ENCODE peak calls at places on chromosomes 12 and 14, in eight cellular contexts. J, H, F, A, M, I, E and O are unnamed samples.

GRCh38 chr12:46303039-46303666 is 34.3 kb upstream of the SLC38A1 start:
- DNase-seq in J (no peak), H (no peak), F (peak), A (no peak), M (peak), I (peak), E (peak), O (peak)

GRCh38 chr14:75196468-75196867 is 20.1 kb upstream of the TMED10 start:
- DNase-seq in J (no peak), H (no peak), F (no peak), A (no peak), M (peak), I (no peak), E (no peak), O (no peak)

GRCh38 chr14:89378119-89378518 is 38.9 kb downstream of the FOXN3 start:
- DNase-seq in J (peak), H (no peak), F (no peak), A (peak), M (no peak), I (peak), E (no peak), O (no peak)

GRCh38 chr12:121996050-121996944 is 25.4 kb upstream of the BCL7A start:
- DNase-seq in J (no peak), H (no peak), F (no peak), A (no peak), M (no peak), I (peak), E (peak), O (no peak)

GRCh38 chr12:108905725-108906124 is 25.8 kb downstream of the DAO start:
- DNase-seq in J (no peak), H (no peak), F (no peak), A (no peak), M (no peak), I (no peak), E (peak), O (no peak)

GRCh38 chr12:148676-149416 is 65.1 kb downstream of the SLC6A12 start:
- DNase-seq in J (no peak), H (no peak), F (no peak), A (no peak), M (no peak), I (peak), E (no peak), O (no peak)

GRCh38 chr12:76158518-76159321 is 74.2 kb upstream of the NAP1L1 start:
- DNase-seq in J (peak), H (peak), F (peak), A (peak), M (peak), I (peak), E (peak), O (peak)

GRCh38 chr14:37056473-37056872 is 115.9 kb downstream of the SLC25A21 start:
- DNase-seq in J (peak), H (no peak), F (no peak), A (peak), M (no peak), I (peak), E (no peak), O (no peak)

GRCh38 chr14:104749958-104750529 is 2.9 kb upstream of the SIVA1 start:
- DNase-seq in J (no peak), H (no peak), F (no peak), A (no peak), M (no peak), I (peak), E (no peak), O (no peak)

GRCh38 chr12:46266382-46266791 is 2.5 kb downstream of the SLC38A1 start:
- DNase-seq in J (no peak), H (no peak), F (no peak), A (peak), M (no peak), I (peak), E (peak), O (peak)

GRCh38 chr12:114767906-114768697 is 84.1 kb upstream of the TBX3 start:
- DNase-seq in J (no peak), H (no peak), F (no peak), A (no peak), M (no peak), I (no peak), E (no peak), O (no peak)

GRCh38 chr14:73718742-73719251 is 4.6 kb upstream of the PNMA1 start:
- DNase-seq in J (no peak), H (no peak), F (no peak), A (no peak), M (no peak), I (no peak), E (no peak), O (no peak)
- H3K4me3 ChIP-seq in J (no peak), H (peak), F (no peak), A (no peak), M (no peak), I (no peak), E (no peak), O (no peak)

GRCh38 chr14:34233619-34234018 is 228.4 kb downstream of the SPTSSA start:
- DNase-seq in J (no peak), H (no peak), F (no peak), A (no peak), M (no peak), I (no peak), E (no peak), O (no peak)

GRCh38 chr14:34235635-34236300 is 226.3 kb downstream of the SPTSSA start:
- DNase-seq in J (no peak), H (no peak), F (no peak), A (no peak), M (no peak), I (no peak), E (no peak), O (no peak)

GRCh38 chr14:34232790-34233189 is 229.2 kb downstream of the SPTSSA start:
- DNase-seq in J (no peak), H (no peak), F (no peak), A (no peak), M (no peak), I (peak), E (no peak), O (no peak)

GRCh38 chr14:34231626-34232025 is 230.4 kb downstream of the SPTSSA start:
- DNase-seq in J (no peak), H (peak), F (no peak), A (no peak), M (no peak), I (no peak), E (no peak), O (no peak)

GRCh38 chr14:34234258-34234657 is 227.8 kb downstream of the SPTSSA start:
- DNase-seq in J (no peak), H (peak), F (no peak), A (no peak), M (no peak), I (no peak), E (no peak), O (no peak)
- H3K4me3 ChIP-seq in J (no peak), H (no peak), F (no peak), A (no peak), M (no peak), I (no peak), E (no peak), O (no peak)

GRCh38 chr14:60650382-60650961 is 1.2 kb upstream of the SIX1 start:
- DNase-seq in J (no peak), H (no peak), F (no peak), A (no peak), M (no peak), I (peak), E (no peak), O (no peak)
- H3K4me3 ChIP-seq in J (peak), H (no peak), F (no peak), A (peak), M (no peak), I (peak), E (no peak), O (peak)

DNA sequence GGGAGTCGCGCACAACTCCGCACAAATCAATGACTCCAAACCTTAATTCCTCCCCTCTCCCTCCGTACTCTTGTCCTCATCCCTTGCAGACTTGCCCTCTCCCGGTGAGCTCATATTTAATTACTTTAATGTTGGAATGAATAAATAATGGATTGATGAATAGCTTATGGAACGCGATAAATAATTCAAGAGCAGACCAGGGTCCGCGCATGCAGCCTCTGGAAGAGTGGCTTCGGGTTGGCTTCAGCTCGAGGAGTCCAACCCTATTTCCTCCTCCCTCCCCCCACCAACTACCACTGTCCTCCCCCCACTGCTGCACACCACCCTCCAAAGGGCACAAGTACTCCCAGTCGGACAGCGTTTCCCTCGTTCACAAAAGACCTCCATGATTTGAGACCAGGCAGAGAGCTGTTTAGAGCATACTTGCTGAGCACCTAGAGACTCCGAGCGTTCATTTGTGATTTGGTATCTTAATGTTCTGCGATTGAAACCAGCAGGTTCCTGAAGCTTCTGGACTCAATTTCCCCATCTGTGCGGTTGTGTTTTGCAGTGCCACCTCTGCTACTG is 621 bp upstream of the SIX1 start:
- DNase-seq in J (no peak), H (no peak), F (no peak), A (no peak), M (no peak), I (peak), E (no peak), O (no peak)
- H3K4me3 ChIP-seq in J (peak), H (peak), F (no peak), A (peak), M (peak), I (peak), E (no peak), O (peak)